ENCODE peak calls at places on chromosomes 3 and 15, in six cellular contexts. One of them, this sample, is unnamed.
A peak's percentile ranks its signal among the peaks of the same experiment; 100 is the strongest.

GRCh38 chr3:36372534-36372935 is 7.8 kb upstream of the STAC start:
- DNase-seq in NCI-H510A treated with DMSO at 0.1 percent for 48 hours: no peak
- DNase-seq in GM04504: no peak
- DNase-seq in AML-193: no peak
- DNase-seq in HTR-8/SVneo: no peak
- DNase-seq in RPMI8226: no peak
- DNase-seq in this sample: no peak

GRCh38 chr3:65178703-65179102 is 490.9 kb upstream of the ADAMTS9 start:
- DNase-seq in GM04504: no peak
- DNase-seq in NCI-H510A treated with DMSO at 0.1 percent for 48 hours: no peak
- DNase-seq in AML-193: no peak
- DNase-seq in HTR-8/SVneo: no peak
- DNase-seq in RPMI8226: peak; percentile 63
- DNase-seq in this sample: peak; percentile 50

GRCh38 chr3:40464339-40465110 is 7.4 kb downstream of the RPL14 start:
- DNase-seq in AML-193: no peak
- DNase-seq in GM04504: no peak
- DNase-seq in HTR-8/SVneo: no peak
- DNase-seq in RPMI8226: no peak
- DNase-seq in NCI-H510A treated with DMSO at 0.1 percent for 48 hours: no peak
- DNase-seq in this sample: no peak

GRCh38 chr15:42591238-42591936 is 16.0 kb downstream of the STARD9 start:
- DNase-seq in RPMI8226: no peak
- DNase-seq in AML-193: peak; percentile 47
- DNase-seq in NCI-H510A treated with DMSO at 0.1 percent for 48 hours: no peak
- DNase-seq in GM04504: peak; percentile 38
- DNase-seq in HTR-8/SVneo: peak; percentile 50
- DNase-seq in this sample: no peak

GRCh38 chr15:40776537-40777141 is 6.9 kb downstream of the C15orf62 start:
- DNase-seq in AML-193: no peak
- DNase-seq in GM04504: no peak
- DNase-seq in NCI-H510A treated with DMSO at 0.1 percent for 48 hours: no peak
- DNase-seq in RPMI8226: peak; percentile 87
- DNase-seq in HTR-8/SVneo: no peak
- DNase-seq in this sample: peak; percentile 82

GRCh38 chr15:99727330-99727729 is 5.9 kb downstream of the LYSMD4 start:
- DNase-seq in HTR-8/SVneo: no peak
- DNase-seq in RPMI8226: no peak
- DNase-seq in GM04504: no peak
- DNase-seq in AML-193: no peak
- DNase-seq in NCI-H510A treated with DMSO at 0.1 percent for 48 hours: no peak
- DNase-seq in this sample: no peak

GRCh38 chr3:52226229-52226817 is 878 bp upstream of the TLR9 start:
- DNase-seq in HTR-8/SVneo: no peak
- DNase-seq in AML-193: no peak
- DNase-seq in NCI-H510A treated with DMSO at 0.1 percent for 48 hours: no peak
- DNase-seq in GM04504: no peak
- DNase-seq in RPMI8226: peak; percentile 84
- DNase-seq in this sample: no peak

GRCh38 chr3:139006051-139006716 is at the start of gene PRR23A:
- DNase-seq in AML-193: no peak
- DNase-seq in RPMI8226: no peak
- DNase-seq in GM04504: no peak
- DNase-seq in HTR-8/SVneo: no peak
- DNase-seq in NCI-H510A treated with DMSO at 0.1 percent for 48 hours: no peak
- DNase-seq in this sample: no peak

GRCh38 chr3:18036486-18036885 is 294.1 kb upstream of the TBC1D5 start:
- DNase-seq in NCI-H510A treated with DMSO at 0.1 percent for 48 hours: no peak
- DNase-seq in RPMI8226: no peak
- DNase-seq in HTR-8/SVneo: no peak
- DNase-seq in AML-193: no peak
- DNase-seq in GM04504: no peak
- DNase-seq in this sample: no peak